ENCODE peak calls at places on chromosomes 11 and 22, in seven cellular contexts. M, N, Q, K, X, V and H are unnamed samples.

GRCh38 chr22:47059076-47059475 is 296.6 kb downstream of the TBC1D22A start:
- DNase-seq in M (no peak), K (no peak), Q (no peak), X (no peak), V (no peak), N (no peak), H (no peak)

GRCh38 chr11:126082251-126083109 is 19.8 kb upstream of the CDON start:
- DNase-seq in M (no peak), V (no peak), K (peak), Q (no peak), X (peak), N (no peak), H (no peak)

GRCh38 chr11:23988381-23989006 is 508.4 kb upstream of the LUZP2 start:
- DNase-seq in X (no peak), N (no peak), Q (no peak), V (no peak), M (no peak), K (no peak), H (no peak)

GRCh38 chr11:86495341-86495740 is 120.7 kb downstream of the CCDC81 start:
- DNase-seq in Q (no peak), X (no peak), V (no peak), K (no peak), N (no peak), M (no peak), H (no peak)

GRCh38 chr11:103035656-103036434 is 56.1 kb downstream of the DCUN1D5 start:
- DNase-seq in X (no peak), V (no peak), M (peak), N (peak), K (no peak), Q (peak), H (peak)

GRCh38 chr11:128956401-128957203 is 13.9 kb upstream of the TP53AIP1 start:
- DNase-seq in X (peak), Q (peak), N (no peak), V (no peak), M (peak), K (no peak), H (peak)

GRCh38 chr11:126514061-126514713 is 158.7 kb downstream of the ST3GAL4 start:
- DNase-seq in K (no peak), N (no peak), V (no peak), M (no peak), X (no peak), Q (no peak), H (no peak)

GRCh38 chr11:126719740-126720139 is 280.8 kb downstream of the KIRREL3 start:
- DNase-seq in K (no peak), M (no peak), N (no peak), X (no peak), V (no peak), Q (no peak), H (no peak)

GRCh38 chr11:7576671-7577225 is 62.9 kb downstream of the PPFIBP2 start:
- DNase-seq in V (no peak), M (no peak), X (no peak), Q (no peak), K (peak), N (no peak), H (no peak)

GRCh38 chr11:128463386-128463829 is 124.0 kb downstream of the ETS1 start:
- DNase-seq in Q (no peak), M (no peak), K (peak), X (no peak), N (no peak), V (no peak), H (no peak)

GRCh38 chr22:40265783-40266182 is 80.5 kb upstream of the ADSL start:
- DNase-seq in N (no peak), X (no peak), M (no peak), K (no peak), Q (no peak), V (no peak), H (no peak)

GRCh38 chr11:74611369-74611861 is 19.0 kb downstream of the POLD3 start:
- DNase-seq in N (no peak), K (no peak), X (no peak), V (no peak), Q (no peak), M (peak), H (peak)

GRCh38 chr11:58625826-58626460 is 3.5 kb downstream of the CNTF start:
- DNase-seq in N (no peak), V (no peak), X (no peak), K (no peak), Q (no peak), M (no peak), H (no peak)

GRCh38 chr22:21659864-21660525 is 5.8 kb upstream of the PPIL2 start:
- DNase-seq in N (no peak), Q (no peak), X (no peak), K (no peak), V (no peak), M (no peak), H (no peak)

GRCh38 chr11:47215366-47215925 is 672 bp downstream of the DDB2 start:
- DNase-seq in M (no peak), Q (peak), V (no peak), N (no peak), K (no peak), X (peak), H (no peak)

GRCh38 chr22:43880743-43881055 is 11.1 kb downstream of the PNPLA5 start:
- DNase-seq in K (no peak), M (no peak), V (no peak), Q (no peak), N (no peak), X (no peak), H (no peak)

GRCh38 chr11:90364527-90364926 is 141.7 kb upstream of the CHORDC1 start:
- DNase-seq in K (no peak), V (no peak), Q (no peak), N (no peak), X (no peak), M (no peak), H (no peak)

GRCh38 chr11:44306469-44307244 is 3.3 kb downstream of the ALX4 start:
- DNase-seq in Q (no peak), V (no peak), X (no peak), N (no peak), M (no peak), K (no peak), H (no peak)

GRCh38 chr11:126764221-126764620 is 236.3 kb downstream of the KIRREL3 start:
- DNase-seq in M (no peak), X (peak), K (no peak), Q (no peak), V (no peak), N (no peak), H (no peak)

GRCh38 chr11:11451501-11452005 is 98.5 kb upstream of the CSNK2A3 start:
- DNase-seq in Q (peak), M (no peak), V (no peak), K (no peak), N (no peak), X (no peak), H (no peak)

GRCh38 chr11:82682003-82682751 is 51.5 kb downstream of the FAM181B start:
- DNase-seq in K (no peak), V (peak), X (peak), Q (peak), N (no peak), M (peak), H (peak)

GRCh38 chr22:27476729-27477128 is 324.8 kb downstream of the MN1 start:
- DNase-seq in M (no peak), X (no peak), K (no peak), V (no peak), N (no peak), Q (no peak), H (no peak)

GRCh38 chr11:1748467-1749019 is 1.9 kb downstream of the IFITM10 start:
- DNase-seq in M (peak), K (peak), V (no peak), Q (no peak), N (no peak), X (no peak), H (no peak)

GRCh38 chr11:100925935-100926334 is 203.7 kb downstream of the PGR start:
- DNase-seq in V (no peak), Q (no peak), M (no peak), X (no peak), N (no peak), K (no peak), H (peak)

GRCh38 chr11:72579816-72580647 is 94.2 kb downstream of the PDE2A start:
- DNase-seq in K (no peak), X (no peak), N (no peak), Q (no peak), M (no peak), V (no peak), H (no peak)

GRCh38 chr11:259374-259773 is 18.8 kb upstream of the NLRP6 start:
- DNase-seq in Q (no peak), M (no peak), V (no peak), X (no peak), K (no peak), N (no peak), H (no peak)

GRCh38 chr11:47257518-47258316 is at the start of gene NR1H3:
- DNase-seq in K (peak), V (no peak), M (peak), X (no peak), N (no peak), Q (peak), H (no peak)